ENCODE peak calls at places on chromosomes 5 and 9, in ten cellular contexts. One of them, this sample, is unnamed.

GRCh38 chr5:164010900-164011299 is 505.5 kb downstream of the MAT2B start:
- DNase-seq in stomach: no peak
- DNase-seq in ovary: no peak
- DNase-seq in right lobe of liver: peak; percentile 65
- DNase-seq in upper lobe of right lung: no peak
- DNase-seq in tibial nerve: no peak
- DNase-seq in HCT116: no peak
- DNase-seq in cardiac muscle cell: no peak
- DNase-seq in IMR-90: no peak
- DNase-seq in testis: no peak
- DNase-seq in this sample: no peak

GRCh38 chr5:76763136-76763535 is 47.2 kb downstream of the F2R start:
- DNase-seq in stomach: no peak
- DNase-seq in ovary: no peak
- DNase-seq in right lobe of liver: no peak
- DNase-seq in upper lobe of right lung: no peak
- DNase-seq in tibial nerve: no peak
- DNase-seq in HCT116: no peak
- DNase-seq in cardiac muscle cell: no peak
- DNase-seq in IMR-90: no peak
- DNase-seq in testis: no peak
- DNase-seq in this sample: no peak

GRCh38 chr5:102818934-102819333 is 63.8 kb downstream of the PAM start:
- DNase-seq in stomach: no peak
- DNase-seq in ovary: no peak
- DNase-seq in right lobe of liver: no peak
- DNase-seq in upper lobe of right lung: no peak
- DNase-seq in tibial nerve: no peak
- DNase-seq in HCT116: no peak
- DNase-seq in cardiac muscle cell: no peak
- DNase-seq in IMR-90: no peak
- DNase-seq in testis: no peak
- DNase-seq in this sample: no peak

GRCh38 chr9:83920469-83920941 is 727 bp downstream of the KIF27 start:
- DNase-seq in stomach: peak; percentile 62
- DNase-seq in ovary: no peak
- DNase-seq in right lobe of liver: peak; percentile 65
- DNase-seq in upper lobe of right lung: no peak
- DNase-seq in tibial nerve: peak; percentile 20
- DNase-seq in HCT116: no peak
- DNase-seq in cardiac muscle cell: peak; percentile 50
- DNase-seq in IMR-90: peak; percentile 38
- DNase-seq in testis: peak; percentile 79
- DNase-seq in this sample: no peak

GRCh38 chr9:133075925-133076324 is 14.1 kb downstream of the CEL start:
- DNase-seq in stomach: no peak
- DNase-seq in ovary: peak; percentile 52
- DNase-seq in right lobe of liver: no peak
- DNase-seq in upper lobe of right lung: no peak
- DNase-seq in tibial nerve: no peak
- DNase-seq in HCT116: no peak
- DNase-seq in cardiac muscle cell: peak; percentile 81
- DNase-seq in IMR-90: peak; percentile 87
- DNase-seq in testis: peak; percentile 47
- DNase-seq in this sample: peak; percentile 65

GRCh38 chr5:158780656-158781237 is 319.0 kb downstream of the EBF1 start:
- DNase-seq in stomach: no peak
- DNase-seq in ovary: no peak
- DNase-seq in right lobe of liver: no peak
- DNase-seq in upper lobe of right lung: no peak
- DNase-seq in tibial nerve: no peak
- DNase-seq in HCT116: no peak
- DNase-seq in cardiac muscle cell: no peak
- DNase-seq in IMR-90: no peak
- DNase-seq in testis: no peak
- DNase-seq in this sample: no peak

GRCh38 chr9:100011062-100011681 is 87.6 kb downstream of the ERP44 start:
- DNase-seq in stomach: no peak
- DNase-seq in ovary: no peak
- DNase-seq in right lobe of liver: no peak
- DNase-seq in upper lobe of right lung: no peak
- DNase-seq in tibial nerve: no peak
- DNase-seq in HCT116: peak; percentile 59
- DNase-seq in cardiac muscle cell: peak; percentile 70
- DNase-seq in IMR-90: peak; percentile 67
- DNase-seq in testis: peak; percentile 49
- DNase-seq in this sample: no peak

GRCh38 chr5:175658299-175659145 is 651 bp downstream of the HRH2 start:
- DNase-seq in stomach: peak; percentile 35
- DNase-seq in ovary: no peak
- DNase-seq in right lobe of liver: no peak
- DNase-seq in upper lobe of right lung: no peak
- DNase-seq in tibial nerve: no peak
- DNase-seq in HCT116: no peak
- DNase-seq in cardiac muscle cell: no peak
- DNase-seq in IMR-90: no peak
- DNase-seq in testis: no peak
- DNase-seq in this sample: no peak

GRCh38 chr9:96585426-96585825 is 34.2 kb downstream of the CDC14B start:
- DNase-seq in stomach: no peak
- DNase-seq in ovary: no peak
- DNase-seq in right lobe of liver: no peak
- DNase-seq in upper lobe of right lung: no peak
- DNase-seq in tibial nerve: no peak
- DNase-seq in HCT116: no peak
- DNase-seq in cardiac muscle cell: no peak
- DNase-seq in IMR-90: no peak
- DNase-seq in testis: no peak
- DNase-seq in this sample: no peak

GRCh38 chr5:32687167-32687831 is 23.8 kb upstream of the NPR3 start:
- DNase-seq in stomach: peak; percentile 64
- DNase-seq in ovary: no peak
- DNase-seq in right lobe of liver: peak; percentile 82
- DNase-seq in upper lobe of right lung: no peak
- DNase-seq in tibial nerve: no peak
- DNase-seq in HCT116: no peak
- DNase-seq in cardiac muscle cell: peak; percentile 68
- DNase-seq in IMR-90: peak; percentile 19
- DNase-seq in testis: peak; percentile 34
- DNase-seq in this sample: no peak

GRCh38 chr5:116626272-116626723 is 51.7 kb upstream of the SEMA6A start:
- DNase-seq in stomach: peak; percentile 63
- DNase-seq in ovary: peak; percentile 89
- DNase-seq in right lobe of liver: peak; percentile 69
- DNase-seq in upper lobe of right lung: no peak
- DNase-seq in tibial nerve: peak; percentile 82
- DNase-seq in HCT116: no peak
- DNase-seq in cardiac muscle cell: peak; percentile 95
- DNase-seq in IMR-90: peak; percentile 22
- DNase-seq in testis: peak; percentile 74
- DNase-seq in this sample: no peak

GRCh38 chr9:99823392-99824377 is 2.0 kb downstream of the NR4A3 start:
- DNase-seq in stomach: peak; percentile 51
- DNase-seq in ovary: peak; percentile 66
- DNase-seq in right lobe of liver: peak; percentile 52
- DNase-seq in upper lobe of right lung: peak; percentile 78
- DNase-seq in tibial nerve: no peak
- DNase-seq in HCT116: no peak
- DNase-seq in cardiac muscle cell: peak; percentile 44
- DNase-seq in IMR-90: peak; percentile 47
- DNase-seq in testis: peak; percentile 55
- DNase-seq in this sample: no peak

GRCh38 chr9:89606567-89607311 is 1.9 kb downstream of the GADD45G start:
- DNase-seq in stomach: peak; percentile 78
- DNase-seq in ovary: peak; percentile 68
- DNase-seq in right lobe of liver: peak; percentile 75
- DNase-seq in upper lobe of right lung: peak; percentile 74
- DNase-seq in tibial nerve: no peak
- DNase-seq in HCT116: no peak
- DNase-seq in cardiac muscle cell: peak; percentile 43
- DNase-seq in IMR-90: peak; percentile 28
- DNase-seq in testis: peak; percentile 88
- DNase-seq in this sample: peak; percentile 12

GRCh38 chr5:39130716-39131115 is 56.5 kb upstream of the RICTOR start:
- DNase-seq in stomach: no peak
- DNase-seq in ovary: no peak
- DNase-seq in right lobe of liver: no peak
- DNase-seq in upper lobe of right lung: no peak
- DNase-seq in tibial nerve: no peak
- DNase-seq in HCT116: no peak
- DNase-seq in cardiac muscle cell: no peak
- DNase-seq in IMR-90: no peak
- DNase-seq in testis: no peak
- DNase-seq in this sample: no peak

GRCh38 chr5:96721351-96721970 is 59.3 kb downstream of the CAST start:
- DNase-seq in stomach: no peak
- DNase-seq in ovary: no peak
- DNase-seq in right lobe of liver: no peak
- DNase-seq in upper lobe of right lung: no peak
- DNase-seq in tibial nerve: no peak
- DNase-seq in HCT116: no peak
- DNase-seq in cardiac muscle cell: peak; percentile 42
- DNase-seq in IMR-90: peak; percentile 62
- DNase-seq in testis: no peak
- DNase-seq in this sample: no peak

GRCh38 chr9:131951905-131952304 is 127.8 kb downstream of the MED27 start:
- DNase-seq in stomach: no peak
- DNase-seq in ovary: no peak
- DNase-seq in right lobe of liver: no peak
- DNase-seq in upper lobe of right lung: no peak
- DNase-seq in tibial nerve: peak; percentile 47
- DNase-seq in HCT116: no peak
- DNase-seq in cardiac muscle cell: peak; percentile 36
- DNase-seq in IMR-90: peak; percentile 35
- DNase-seq in testis: no peak
- DNase-seq in this sample: no peak

GRCh38 chr9:8863886-8864881 is 1064.6 kb upstream of the DMAC1 start:
- DNase-seq in stomach: no peak
- DNase-seq in ovary: no peak
- DNase-seq in right lobe of liver: no peak
- DNase-seq in upper lobe of right lung: no peak
- DNase-seq in tibial nerve: no peak
- DNase-seq in HCT116: no peak
- DNase-seq in cardiac muscle cell: peak; percentile 75
- DNase-seq in IMR-90: no peak
- DNase-seq in testis: no peak
- DNase-seq in this sample: peak; percentile 51
- H3K27me3 ChIP-seq in stomach: no peaks in the 10 kb centered on the region
- H3K27me3 ChIP-seq in ovary: no peaks in the 10 kb centered on the region
- H3K27me3 ChIP-seq in right lobe of liver: no peaks in the 10 kb centered on the region
- H3K27me3 ChIP-seq in upper lobe of right lung: no peaks in the 10 kb centered on the region
- H3K27me3 ChIP-seq in tibial nerve: no peaks in the 10 kb centered on the region
- H3K27me3 ChIP-seq in HCT116: no peaks in the 10 kb centered on the region
- H3K27me3 ChIP-seq in cardiac muscle cell: no peaks in the 10 kb centered on the region
- H3K27me3 ChIP-seq in IMR-90: peaks cover under 1% of the 10 kb centered on the region
- H3K27me3 ChIP-seq in testis: no peaks in the 10 kb centered on the region
- H3K27me3 ChIP-seq in this sample: no peaks in the 10 kb centered on the region

GRCh38 chr5:84249918-84250635 is 134.6 kb downstream of the EDIL3 start:
- DNase-seq in stomach: no peak
- DNase-seq in ovary: no peak
- DNase-seq in right lobe of liver: no peak
- DNase-seq in upper lobe of right lung: no peak
- DNase-seq in tibial nerve: no peak
- DNase-seq in HCT116: no peak
- DNase-seq in cardiac muscle cell: peak; percentile 91
- DNase-seq in IMR-90: peak; percentile 79
- DNase-seq in testis: no peak
- DNase-seq in this sample: peak; percentile 67
- TF ChIP-seq CTCF in stomach: no peak
- TF ChIP-seq CTCF in ovary: no peak
- TF ChIP-seq CTCF in right lobe of liver: no peak
- TF ChIP-seq CTCF in upper lobe of right lung: no peak
- TF ChIP-seq CTCF in tibial nerve: no peak
- TF ChIP-seq CTCF in HCT116: no peak
- TF ChIP-seq CTCF in cardiac muscle cell: no peak
- TF ChIP-seq CTCF in IMR-90: no peak
- TF ChIP-seq CTCF in testis: no peak
- TF ChIP-seq CTCF in this sample: no peak

DNA sequence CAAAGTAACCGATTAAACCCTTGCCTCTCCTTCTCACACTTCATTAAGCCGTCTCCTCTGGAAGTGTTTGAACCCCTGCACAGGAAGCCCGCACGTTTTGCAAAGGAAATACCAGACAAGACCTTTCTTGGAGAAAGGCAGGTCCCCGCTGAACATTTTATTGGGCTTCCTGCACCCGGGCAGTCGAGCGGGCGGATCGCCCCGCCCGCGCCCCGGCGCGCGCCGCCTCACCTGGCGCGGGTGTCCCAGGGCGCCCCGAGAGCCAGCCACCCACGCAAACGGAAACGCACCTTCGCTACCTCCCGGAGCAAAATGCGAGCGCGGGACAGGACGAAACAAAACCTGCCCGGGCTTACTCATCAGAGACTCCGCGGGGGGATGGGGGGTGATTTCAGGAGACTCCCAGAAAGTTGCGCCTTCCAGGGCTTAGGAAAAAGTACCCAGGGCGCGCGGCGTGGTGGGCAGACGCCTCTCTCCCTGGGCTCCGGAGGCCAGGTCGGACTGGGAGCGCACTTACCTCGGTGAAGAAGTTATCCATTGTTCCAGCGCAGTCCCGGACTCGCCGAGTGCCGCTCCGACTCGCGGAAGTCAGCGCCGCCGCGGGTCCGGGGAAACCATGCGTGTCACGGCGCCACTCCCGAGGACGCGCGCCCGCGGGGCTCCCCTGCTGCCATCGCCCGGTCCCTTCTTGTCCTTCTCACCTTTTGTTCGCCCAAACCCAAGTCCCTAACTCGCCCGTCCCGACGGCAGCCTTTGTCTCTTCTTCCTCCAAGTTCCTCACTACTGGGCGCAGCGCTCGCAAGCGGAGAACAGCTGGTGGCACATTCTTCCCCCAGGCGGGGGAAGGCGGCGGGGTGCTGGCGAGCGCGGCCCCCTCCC is 578 bp downstream of the MYO10 start:
- DNase-seq in stomach: peak; percentile 50
- DNase-seq in ovary: no peak
- DNase-seq in right lobe of liver: peak; percentile 59
- DNase-seq in upper lobe of right lung: peak; percentile 79
- DNase-seq in tibial nerve: peak; percentile 21
- DNase-seq in HCT116: no peak
- DNase-seq in cardiac muscle cell: no peak
- DNase-seq in IMR-90: no peak
- DNase-seq in testis: peak; percentile 46
- DNase-seq in this sample: no peak
- H3K27me3 ChIP-seq in stomach: no peaks in the 10 kb centered on the region
- H3K27me3 ChIP-seq in ovary: no peaks in the 10 kb centered on the region
- H3K27me3 ChIP-seq in right lobe of liver: peaks cover 26% of the 10 kb centered on the region
- H3K27me3 ChIP-seq in upper lobe of right lung: no peaks in the 10 kb centered on the region
- H3K27me3 ChIP-seq in tibial nerve: no peaks in the 10 kb centered on the region
- H3K27me3 ChIP-seq in HCT116: peaks cover 17% of the 10 kb centered on the region
- H3K27me3 ChIP-seq in cardiac muscle cell: peaks cover 20% of the 10 kb centered on the region
- H3K27me3 ChIP-seq in IMR-90: no peaks in the 10 kb centered on the region
- H3K27me3 ChIP-seq in testis: no peaks in the 10 kb centered on the region
- H3K27me3 ChIP-seq in this sample: no peaks in the 10 kb centered on the region

DNA sequence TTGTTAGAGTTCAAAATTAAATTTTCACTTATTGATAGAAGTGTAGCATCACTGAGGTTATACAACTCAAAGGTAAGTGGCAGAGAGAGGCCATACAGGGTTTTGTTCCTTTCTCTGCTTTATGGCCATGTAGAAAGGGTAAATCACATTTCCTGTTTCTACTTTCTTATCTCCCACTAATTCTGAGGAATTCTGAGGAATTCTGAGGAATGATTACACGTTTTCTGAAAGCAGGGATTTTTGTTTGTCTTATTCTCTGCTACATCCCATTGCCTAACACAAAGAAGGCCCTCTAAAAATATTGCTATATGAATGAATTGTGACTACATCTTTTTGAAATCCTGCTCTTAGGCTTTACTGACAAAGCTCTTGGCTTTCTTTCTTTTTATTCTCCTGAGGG is 516.9 kb upstream of the ZNF608 start:
- DNase-seq in stomach: no peak
- DNase-seq in ovary: no peak
- DNase-seq in right lobe of liver: no peak
- DNase-seq in upper lobe of right lung: no peak
- DNase-seq in tibial nerve: no peak
- DNase-seq in HCT116: no peak
- DNase-seq in cardiac muscle cell: peak; percentile 41
- DNase-seq in IMR-90: peak; percentile 26
- DNase-seq in testis: no peak
- DNase-seq in this sample: no peak
- TF ChIP-seq CTCF in stomach: no peak
- TF ChIP-seq CTCF in ovary: no peak
- TF ChIP-seq CTCF in right lobe of liver: no peak
- TF ChIP-seq CTCF in upper lobe of right lung: no peak
- TF ChIP-seq CTCF in tibial nerve: no peak
- TF ChIP-seq CTCF in HCT116: no peak
- TF ChIP-seq CTCF in cardiac muscle cell: no peak
- TF ChIP-seq CTCF in IMR-90: no peak
- TF ChIP-seq CTCF in testis: no peak
- TF ChIP-seq CTCF in this sample: no peak